ENCODE peak calls at places on chromosome X, in eight cellular contexts. G is cardiac muscle cell; Y is right lobe of liver; T is RWPE2; W is psoas muscle; R is CD4-positive, alpha-beta T cell; C is tibial artery; M is A673. E is an unnamed sample.

GRCh38 chrX:131792789-131793462 is 230.2 kb upstream of the STK26 start:
- DNase-seq in R (no peak), M (peak), W (peak), G (no peak), C (no peak), Y (peak), T (no peak), E (no peak)

GRCh38 chrX:11757729-11758399 is at the start of gene MSL3:
- DNase-seq in G (peak), M (peak), R (peak), T (no peak), Y (peak), C (peak), W (peak), E (peak)

GRCh38 chrX:64204701-64205440 is 637 bp downstream of the AMER1 start:
- DNase-seq in C (peak), Y (peak), G (peak), T (no peak), W (peak), M (peak), R (no peak), E (peak)

GRCh38 chrX:45850197-45850774 is 649.6 kb upstream of the DIPK2B start:
- DNase-seq in M (peak), Y (no peak), R (no peak), W (no peak), T (peak), C (no peak), G (peak), E (no peak)

GRCh38 chrX:110563276-110563675 is 204.6 kb downstream of the RTL9 start:
- DNase-seq in Y (no peak), C (no peak), M (no peak), G (no peak), R (no peak), T (no peak), W (no peak), E (no peak)

GRCh38 chrX:39874202-39874816 is 223.4 kb downstream of the BCOR start:
- DNase-seq in T (no peak), W (no peak), G (no peak), M (no peak), Y (no peak), R (no peak), C (no peak), E (no peak)

GRCh38 chrX:149515954-149516602 is 11.0 kb upstream of the IDS start:
- DNase-seq in R (no peak), T (no peak), M (no peak), C (no peak), Y (no peak), W (no peak), G (no peak), E (no peak)

GRCh38 chrX:49840679-49841078 is 11.6 kb downstream of the PAGE4 start:
- DNase-seq in C (no peak), M (peak), R (no peak), W (peak), T (peak), Y (peak), G (peak), E (no peak)

GRCh38 chrX:14729058-14729457 is 143.8 kb downstream of the FANCB start:
- DNase-seq in G (no peak), Y (no peak), C (no peak), W (no peak), T (no peak), R (no peak), M (no peak), E (no peak)

GRCh38 chrX:20140410-20140809 is 1.2 kb downstream of the EIF1AX start:
- DNase-seq in C (no peak), R (no peak), G (no peak), T (no peak), Y (no peak), W (no peak), M (no peak), E (no peak)

GRCh38 chrX:12814434-12814833 is 23.2 kb downstream of the PRPS2 start:
- DNase-seq in Y (no peak), G (peak), C (no peak), W (no peak), T (no peak), M (peak), R (no peak), E (peak)

GRCh38 chrX:10549280-10549679 is 71.1 kb downstream of the MID1 start:
- DNase-seq in R (no peak), M (peak), C (no peak), T (no peak), G (no peak), Y (no peak), W (no peak), E (no peak)
- H3K27ac ChIP-seq in R (no peak), M (no peak), C (no peak), T (no peak), G (no peak), Y (no peak), W (no peak), E (no peak)

DNA sequence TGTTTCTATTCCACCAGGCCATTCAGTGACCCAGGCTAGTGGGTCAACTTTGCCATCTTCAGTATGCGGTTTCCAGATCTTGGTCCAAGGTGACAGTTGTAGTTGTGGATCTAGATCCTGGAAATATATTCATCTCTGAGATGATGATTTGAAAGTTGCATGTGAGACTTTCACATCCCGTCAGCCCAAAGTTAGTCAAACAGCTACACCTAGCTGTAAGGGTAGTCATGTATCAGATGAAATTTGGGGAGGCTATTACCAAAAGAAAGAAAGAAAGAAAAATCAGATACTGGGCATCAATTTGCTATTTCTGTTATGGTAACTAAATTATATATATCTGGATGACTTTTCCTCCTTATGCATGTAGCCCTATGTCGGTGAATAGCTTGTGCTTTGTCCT is 259.4 kb upstream of the ARX start:
- DNase-seq in W (no peak), M (peak), R (no peak), G (no peak), C (no peak), Y (no peak), T (no peak), E (no peak)
- H3K27ac ChIP-seq in W (no peak), M (no peak), R (no peak), G (no peak), C (no peak), Y (no peak), T (no peak), E (no peak)

GRCh38 chrX:26574208-26574607 is 358.2 kb downstream of the MAGEB5 start:
- DNase-seq in M (no peak), T (no peak), R (no peak), G (no peak), C (no peak), Y (no peak), W (no peak), E (no peak)
- H3K27ac ChIP-seq in M (no peak), T (peak), R (no peak), G (no peak), C (no peak), Y (no peak), W (no peak), E (no peak)

GRCh38 chrX:41946973-41947612 is 23.7 kb upstream of the CASK start:
- DNase-seq in C (no peak), G (peak), W (no peak), M (no peak), Y (no peak), R (no peak), T (no peak), E (no peak)

GRCh38 chrX:41952102-41952501 is 28.7 kb upstream of the CASK start:
- DNase-seq in T (no peak), W (no peak), R (no peak), Y (no peak), G (no peak), M (no peak), C (no peak), E (no peak)

DNA sequence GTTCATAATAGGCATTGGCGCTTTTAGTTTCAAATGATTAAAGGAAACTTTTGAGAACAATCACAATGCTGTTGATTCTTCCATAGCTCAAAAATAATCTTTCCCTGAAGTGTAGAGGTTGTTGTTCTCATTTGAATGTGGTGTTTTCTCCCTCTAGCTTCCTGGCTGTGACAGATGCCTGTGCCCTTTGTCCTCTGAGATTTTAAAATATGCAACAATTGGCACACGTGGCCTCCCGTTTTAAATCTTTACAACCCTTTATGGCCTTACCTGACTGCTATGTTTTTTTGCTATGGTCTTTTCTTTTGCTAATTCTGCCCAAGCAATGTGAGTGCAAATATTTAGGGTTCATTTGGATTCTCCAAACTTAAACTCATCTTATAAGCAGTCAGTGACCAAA is 22.9 kb upstream of the CASK start:
- DNase-seq in C (no peak), W (no peak), R (no peak), G (no peak), Y (no peak), T (no peak), M (no peak), E (no peak)
- H3K27ac ChIP-seq in C (no peak), W (no peak), R (no peak), G (no peak), Y (no peak), T (no peak), M (no peak), E (no peak)

DNA sequence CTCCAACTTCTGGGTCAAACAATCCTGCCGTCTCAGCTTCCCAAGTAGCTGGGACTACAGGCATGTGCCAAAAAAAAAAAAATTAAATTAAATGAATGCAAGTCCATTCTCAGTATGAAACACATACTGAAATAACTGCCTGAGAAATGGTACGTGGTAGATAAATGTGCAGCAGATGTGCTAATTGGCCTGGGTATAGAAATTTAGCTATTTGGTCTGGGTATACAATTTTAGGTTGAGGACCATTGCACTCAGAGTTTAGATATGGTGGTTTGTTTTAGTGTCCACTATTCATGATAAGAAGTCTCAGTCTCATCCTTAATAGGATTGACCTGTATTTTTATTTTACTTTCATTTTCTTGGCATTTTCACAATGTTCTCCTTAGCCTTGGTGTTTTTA is 9.2 kb downstream of the GYG2 start:
- DNase-seq in C (no peak), T (no peak), R (no peak), Y (no peak), W (no peak), M (no peak), G (no peak), E (no peak)
- H3K27ac ChIP-seq in C (no peak), T (no peak), R (no peak), Y (no peak), W (no peak), M (no peak), G (no peak), E (no peak)

GRCh38 chrX:65690057-65690855 is 22.8 kb downstream of the MSN start:
- DNase-seq in R (no peak), G (no peak), C (peak), W (no peak), M (no peak), Y (no peak), T (no peak), E (no peak)
- H3K27ac ChIP-seq in R (peak), G (no peak), C (peak), W (peak), M (no peak), Y (peak), T (peak), E (no peak)

GRCh38 chrX:16868920-16869319 is 1.2 kb downstream of the RBBP7 start:
- DNase-seq in R (no peak), T (no peak), W (no peak), G (no peak), Y (no peak), M (no peak), C (no peak), E (no peak)
- H3K27ac ChIP-seq in R (no peak), T (no peak), W (peak), G (peak), Y (no peak), M (no peak), C (peak), E (no peak)